ENCODE peak calls at places on chromosomes 4 and X, in six cellular contexts. T is lower lobe of right lung, K is mammary epithelial cell, G is sigmoid colon, C is dorsolateral prefrontal cortex, A is PC-9. R is an unnamed sample.

GRCh38 chrX:53048169-53049126 is at the start of gene GPR173:
- DNase-seq in T (peak), K (no peak), G (peak), C (peak), A (peak), R (peak)

GRCh38 chr4:84579410-84579791 is 3.5 kb upstream of the CDS1 start:
- DNase-seq in T (no peak), K (no peak), G (no peak), C (no peak), A (no peak), R (no peak)

GRCh38 chr4:123438031-123438430 is 41.4 kb downstream of the SPRY1 start:
- DNase-seq in T (no peak), K (no peak), G (no peak), C (no peak), A (no peak), R (no peak)

GRCh38 chr4:40307627-40308497 is 27.3 kb upstream of the CHRNA9 start:
- DNase-seq in T (no peak), K (no peak), G (peak), C (no peak), A (no peak), R (peak)

GRCh38 chr4:107719927-107720722 is at the start of gene PAPSS1:
- DNase-seq in T (peak), K (peak), G (peak), C (peak), A (peak), R (peak)

GRCh38 chrX:54444752-54445151 is 4.5 kb downstream of the TSR2 start:
- DNase-seq in T (no peak), K (no peak), G (no peak), C (no peak), A (no peak), R (no peak)

GRCh38 chr4:8679032-8679431 is 86.5 kb downstream of the CPZ start:
- DNase-seq in T (no peak), K (no peak), G (no peak), C (no peak), A (no peak), R (no peak)

GRCh38 chr4:39369301-39369700 is 3.1 kb upstream of the RFC1 start:
- DNase-seq in T (no peak), K (no peak), G (no peak), C (no peak), A (no peak), R (no peak)

GRCh38 chr4:169791527-169792156 is 33.9 kb upstream of the HPF1 start:
- DNase-seq in T (no peak), K (peak), G (no peak), C (peak), A (peak), R (peak)

GRCh38 chr4:1660948-1661677 is 23.0 kb downstream of the FAM53A start:
- DNase-seq in T (no peak), K (no peak), G (no peak), C (no peak), A (no peak), R (no peak)

GRCh38 chrX:54325077-54325476 is 32.8 kb downstream of the WNK3 start:
- DNase-seq in T (no peak), K (no peak), G (no peak), C (no peak), A (no peak), R (peak)

GRCh38 chr4:36392916-36393315 is 111.5 kb downstream of the DTHD1 start:
- DNase-seq in T (no peak), K (no peak), G (no peak), C (no peak), A (no peak), R (no peak)

GRCh38 chr4:87882321-87882720 is 49.6 kb downstream of the MEPE start:
- DNase-seq in T (no peak), K (no peak), G (no peak), C (no peak), A (no peak), R (no peak)

GRCh38 chr4:76758996-76759395 is 138.9 kb downstream of the SOWAHB start:
- DNase-seq in T (no peak), K (no peak), G (no peak), C (no peak), A (no peak), R (no peak)

GRCh38 chrX:141455103-141455502 is 129.4 kb downstream of the SPANXA1 start:
- DNase-seq in T (no peak), K (no peak), G (no peak), C (no peak), A (no peak), R (no peak)

GRCh38 chr4:53861856-53862610 is 202.4 kb downstream of the CHIC2 start:
- DNase-seq in T (no peak), K (peak), G (peak), C (no peak), A (no peak), R (no peak)

GRCh38 chr4:15457401-15458201 is 12.1 kb upstream of the CC2D2A start:
- DNase-seq in T (no peak), K (no peak), G (no peak), C (no peak), A (no peak), R (no peak)

GRCh38 chrX:31331045-31331444 is 259.2 kb upstream of the FTHL17 start:
- DNase-seq in T (no peak), K (no peak), G (no peak), C (no peak), A (no peak), R (no peak)

GRCh38 chrX:42680651-42681050 is 97.3 kb downstream of the PPP1R2C start:
- DNase-seq in T (no peak), K (no peak), G (no peak), C (no peak), A (no peak), R (no peak)

GRCh38 chr4:6383929-6384328 is 88.5 kb downstream of the PPP2R2C start:
- DNase-seq in T (no peak), K (no peak), G (no peak), C (no peak), A (no peak), R (peak)

GRCh38 chrX:27186671-27187070 is 276.5 kb downstream of the PPP4R3C start:
- DNase-seq in T (no peak), K (peak), G (no peak), C (no peak), A (peak), R (peak)

GRCh38 chr4:140052050-140052449 is 101.9 kb downstream of the MAML3 start:
- DNase-seq in T (peak), K (peak), G (no peak), C (no peak), A (peak), R (no peak)

GRCh38 chrX:10501606-10502005 is 118.8 kb downstream of the MID1 start:
- DNase-seq in T (no peak), K (no peak), G (no peak), C (no peak), A (no peak), R (no peak)

GRCh38 chr4:68123525-68123924 is 6.1 kb downstream of the TMPRSS11F start:
- DNase-seq in T (no peak), K (no peak), G (no peak), C (no peak), A (no peak), R (no peak)

GRCh38 chrX:20414781-20415445 is 148.2 kb upstream of the RPS6KA3 start:
- DNase-seq in T (no peak), K (no peak), G (no peak), C (no peak), A (no peak), R (no peak)

GRCh38 chrX:152399395-152399794 is 51.7 kb downstream of the GABRA3 start:
- DNase-seq in T (no peak), K (no peak), G (no peak), C (no peak), A (no peak), R (no peak)

GRCh38 chrX:110847334-110847733 is 51.7 kb upstream of the CHRDL1 start:
- DNase-seq in T (no peak), K (peak), G (no peak), C (peak), A (peak), R (peak)

GRCh38 chr4:152357206-152357605 is 178.7 kb downstream of the FBXW7 start:
- DNase-seq in T (peak), K (peak), G (no peak), C (no peak), A (no peak), R (no peak)

GRCh38 chr4:54091637-54092404 is 8.1 kb upstream of the GSX2 start:
- DNase-seq in T (peak), K (peak), G (peak), C (peak), A (peak), R (peak)

GRCh38 chr4:1533501-1534064 is 127.3 kb upstream of the NKX1-1 start:
- DNase-seq in T (peak), K (no peak), G (no peak), C (no peak), A (no peak), R (no peak)

GRCh38 chr4:77820836-77821561 is 1.8 kb upstream of the CNOT6L start:
- DNase-seq in T (no peak), K (peak), G (no peak), C (peak), A (no peak), R (no peak)

GRCh38 chrX:1492421-1493012 is 39.8 kb upstream of the ASMTL start:
- DNase-seq in T (no peak), K (no peak), G (peak), C (no peak), A (no peak), R (no peak)

GRCh38 chr4:2811830-2812599 is 19.1 kb downstream of the SH3BP2 start:
- DNase-seq in T (peak), K (no peak), G (peak), C (no peak), A (peak), R (peak)
- TF ChIP-seq CTCF in T (no peak), K (no peak), G (no peak), C (no peak), A (no peak), R (no peak)

GRCh38 chrX:68822641-68823410 is 6.0 kb upstream of the EFNB1 start:
- DNase-seq in T (no peak), K (no peak), G (no peak), C (no peak), A (no peak), R (peak)

GRCh38 chrX:68821616-68822015 is 7.2 kb upstream of the EFNB1 start:
- DNase-seq in T (no peak), K (no peak), G (no peak), C (no peak), A (no peak), R (no peak)

GRCh38 chrX:68824152-68824433 is 4.7 kb upstream of the EFNB1 start:
- DNase-seq in T (no peak), K (no peak), G (no peak), C (no peak), A (no peak), R (no peak)

GRCh38 chrX:68824565-68825125 is 4.2 kb upstream of the EFNB1 start:
- DNase-seq in T (no peak), K (no peak), G (peak), C (no peak), A (no peak), R (no peak)

DNA sequence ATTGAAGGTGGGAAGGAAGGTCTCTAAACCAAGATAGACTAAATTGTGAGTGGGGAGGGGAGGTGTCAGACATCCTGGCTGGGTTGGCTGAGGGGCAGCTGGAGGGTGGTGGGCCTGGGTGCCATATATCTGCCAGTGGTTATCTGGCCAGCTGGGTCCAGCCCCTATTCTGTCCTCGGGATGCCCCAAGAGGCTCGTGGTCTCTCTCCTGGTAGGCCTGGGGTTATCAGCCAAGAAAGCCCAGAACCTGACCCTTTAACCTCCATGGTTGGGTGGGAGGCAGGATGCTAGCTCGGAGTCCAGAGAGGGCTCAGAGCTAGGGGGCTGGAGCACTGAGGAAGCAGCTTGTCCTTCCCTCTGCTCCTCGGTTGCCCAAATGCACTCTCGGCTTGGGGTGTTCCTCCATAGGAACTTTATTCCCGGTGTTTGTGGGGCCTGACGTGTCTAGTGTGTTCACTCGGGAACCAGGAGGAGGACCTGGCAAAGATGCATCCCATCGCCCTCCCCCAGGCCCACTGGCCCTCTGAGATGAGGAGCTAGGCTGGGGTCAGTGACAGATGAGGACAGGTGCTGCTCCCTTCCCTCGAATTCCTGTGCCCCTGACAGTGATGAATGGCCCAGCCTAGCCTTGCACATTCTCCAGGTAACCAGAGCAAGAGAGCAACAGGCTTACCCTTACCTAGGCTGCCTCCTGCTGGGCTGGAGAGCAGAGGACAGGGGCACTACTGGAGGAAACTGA is 5.2 kb upstream of the EFNB1 start:
- DNase-seq in T (no peak), K (no peak), G (no peak), C (no peak), A (no peak), R (no peak)
- TF ChIP-seq CTCF in T (no peak), K (no peak), G (no peak), C (no peak), A (no peak), R (no peak)

DNA sequence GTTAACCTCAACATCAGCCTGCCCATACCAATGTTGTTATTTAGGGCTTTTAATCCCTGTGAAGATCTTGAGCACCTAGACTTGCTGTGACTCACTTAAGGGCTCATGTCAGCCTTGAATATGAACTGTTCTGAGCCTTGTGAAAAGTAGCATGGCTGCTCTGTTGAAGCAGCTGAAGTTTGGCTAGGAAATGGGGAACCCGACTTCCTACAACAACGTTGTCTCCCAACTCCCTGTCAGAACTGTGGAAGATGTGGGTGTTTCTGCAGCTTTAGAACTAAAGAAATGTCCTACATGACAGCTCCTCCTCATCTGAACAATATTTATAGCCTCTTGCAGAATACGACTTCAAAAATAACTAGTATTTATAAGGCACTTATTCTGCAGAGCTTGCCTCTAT is 27.5 kb downstream of the STOX2 start:
- DNase-seq in T (no peak), K (no peak), G (no peak), C (no peak), A (no peak), R (no peak)
- TF ChIP-seq CTCF in T (no peak), K (no peak), G (no peak), C (no peak), A (no peak), R (no peak)

GRCh38 chr4:25723409-25723808 is 67.8 kb downstream of the SLC34A2 start:
- DNase-seq in T (no peak), K (no peak), G (no peak), C (no peak), A (no peak), R (no peak)
- TF ChIP-seq CTCF in T (no peak), K (no peak), G (no peak), C (no peak), A (no peak), R (no peak)

GRCh38 chrX:40552768-40553167 is 28.0 kb upstream of the ATP6AP2 start:
- DNase-seq in T (no peak), K (no peak), G (no peak), C (no peak), A (no peak), R (no peak)
- TF ChIP-seq CTCF in T (peak), K (no peak), G (no peak), C (peak), A (no peak), R (no peak)

R was measured in mucosa of descending colon.